ENCODE peak calls at places on chromosomes 3 and 15, in four cellular contexts. L is HepG2, K is SK-N-SH, F is GM12878. J is an unnamed sample.

GRCh38 chr3:196193738-196194541 is 17.3 kb downstream of the ZDHHC19 start:
- DNase-seq in L (no peak), K (peak; percentile 83), F (no peak), J (peak; percentile 57)

GRCh38 chr3:126524429-126524988 is 554 bp downstream of the CHST13 start:
- DNase-seq in L (peak; percentile 69), K (peak; percentile 86), F (no peak), J (peak; percentile 32)

GRCh38 chr15:42846647-42847046 is 73.9 kb downstream of the TTBK2 start:
- DNase-seq in L (no peak), K (no peak), F (no peak), J (no peak)

GRCh38 chr3:39750677-39751076 is 58.7 kb upstream of the MYRIP start:
- DNase-seq in L (no peak), K (no peak), F (no peak), J (no peak)

GRCh38 chr3:20930034-20930433 is 744.0 kb upstream of the SGO1 start:
- DNase-seq in L (no peak), K (peak; percentile 10), F (no peak), J (peak; percentile 19)

GRCh38 chr3:85783331-85783730 is 824.5 kb downstream of the CADM2 start:
- DNase-seq in L (no peak), K (no peak), F (no peak), J (no peak)

GRCh38 chr3:139534992-139535879 is 4.3 kb downstream of the RBP1 start:
- DNase-seq in L (peak; percentile 44), K (peak; percentile 77), F (no peak), J (peak; percentile 60)

GRCh38 chr3:89113887-89114840 is 6.7 kb downstream of the EPHA3 start:
- DNase-seq in L (peak; percentile 20), K (peak; percentile 37), F (no peak), J (no peak)

GRCh38 chr3:10335190-10335738 is 14.4 kb upstream of the SEC13 start:
- DNase-seq in L (no peak), K (no peak), F (no peak), J (no peak)

GRCh38 chr3:12138044-12138443 is 20.7 kb downstream of the TIMP4 start:
- DNase-seq in L (no peak), K (no peak), F (no peak), J (peak; percentile 28)

GRCh38 chr15:101359365-101359947 is 64.4 kb upstream of the SNRPA1 start:
- DNase-seq in L (no peak), K (no peak), F (no peak), J (no peak)

GRCh38 chr3:96012941-96013340 is 801.5 kb upstream of the EPHA6 start:
- DNase-seq in L (no peak), K (no peak), F (no peak), J (no peak)

GRCh38 chr3:20316238-20316637 is 130.2 kb upstream of the SGO1 start:
- DNase-seq in L (no peak), K (no peak), F (no peak), J (no peak)

GRCh38 chr3:140351466-140351865 is 326.4 kb upstream of the TRIM42 start:
- DNase-seq in L (no peak), K (no peak), F (no peak), J (no peak)

GRCh38 chr3:5428607-5429516 is 241.4 kb downstream of the EDEM1 start:
- DNase-seq in L (no peak), K (no peak), F (peak; percentile 77), J (peak; percentile 94)

GRCh38 chr3:127418560-127419099 is 130.8 kb upstream of the PRR20G start:
- DNase-seq in L (no peak), K (no peak), F (no peak), J (no peak)

GRCh38 chr15:71385469-71385868 is 270.2 kb downstream of the THSD4 start:
- DNase-seq in L (no peak), K (no peak), F (no peak), J (no peak)

GRCh38 chr3:3178498-3179328 is 778 bp downstream of the CRBN start:
- DNase-seq in L (no peak), K (no peak), F (no peak), J (no peak)

GRCh38 chr3:155701882-155702465 is 42.9 kb downstream of the PLCH1 start:
- DNase-seq in L (peak; percentile 62), K (peak; percentile 43), F (no peak), J (peak; percentile 34)

GRCh38 chr3:133570139-133570936 is 3.1 kb upstream of the CDV3 start:
- DNase-seq in L (peak; percentile 78), K (no peak), F (no peak), J (no peak)

GRCh38 chr15:81923561-81924350 is 122.1 kb downstream of the MEX3B start:
- DNase-seq in L (no peak), K (no peak), F (no peak), J (no peak)

GRCh38 chr3:65019412-65020093 is 331.8 kb upstream of the ADAMTS9 start:
- DNase-seq in L (no peak), K (no peak), F (no peak), J (no peak)

GRCh38 chr15:91982401-91982800 is 128.9 kb downstream of the SLCO3A1 start:
- DNase-seq in L (no peak), K (no peak), F (no peak), J (no peak)

GRCh38 chr3:177934001-177934891 is 602.0 kb upstream of the KCNMB2 start:
- DNase-seq in L (peak; percentile 14), K (no peak), F (no peak), J (no peak)

GRCh38 chr15:40721716-40722115 is 26.7 kb downstream of the RAD51 start:
- DNase-seq in L (no peak), K (no peak), F (no peak), J (no peak)

GRCh38 chr3:23051240-23052140 is 151.6 kb upstream of the UBE2E2 start:
- DNase-seq in L (no peak), K (no peak), F (no peak), J (no peak)

GRCh38 chr3:4805662-4806061 is 173.6 kb upstream of the BHLHE40 start:
- DNase-seq in L (no peak), K (no peak), F (no peak), J (no peak)

GRCh38 chr3:123755085-123755484 is 129.0 kb downstream of the MYLK start:
- DNase-seq in L (peak; percentile 98), K (no peak), F (no peak), J (no peak)

GRCh38 chr3:11989383-11990050 is 14.7 kb upstream of the SYN2 start:
- DNase-seq in L (no peak), K (no peak), F (no peak), J (peak; percentile 50)

GRCh38 chr15:71302861-71303410 is 187.7 kb downstream of the THSD4 start:
- DNase-seq in L (no peak), K (no peak), F (no peak), J (no peak)

GRCh38 chr3:10467204-10467603 is 38.2 kb downstream of the ATP2B2 start:
- DNase-seq in L (no peak), K (no peak), F (no peak), J (no peak)

GRCh38 chr3:6120786-6121185 is 740.1 kb upstream of the GRM7 start:
- DNase-seq in L (no peak), K (no peak), F (no peak), J (no peak)

GRCh38 chr3:147360936-147361670 is 45.2 kb downstream of the ZIC4 start:
- DNase-seq in L (no peak), K (peak; percentile 62), F (no peak), J (no peak)

GRCh38 chr3:58526124-58526957 is 10.6 kb downstream of the ACOX2 start:
- DNase-seq in L (peak; percentile 88), K (no peak), F (no peak), J (no peak)

GRCh38 chr15:45780352-45780751 is 145.5 kb downstream of the SQOR start:
- DNase-seq in L (no peak), K (no peak), F (no peak), J (no peak)

GRCh38 chr15:94206463-94207167 is 24.7 kb upstream of the MCTP2 start:
- DNase-seq in L (no peak), K (no peak), F (no peak), J (no peak)
- TF ChIP-seq NFIC in L (no peak), K (no peak), F (no peak), J (no peak)

DNA sequence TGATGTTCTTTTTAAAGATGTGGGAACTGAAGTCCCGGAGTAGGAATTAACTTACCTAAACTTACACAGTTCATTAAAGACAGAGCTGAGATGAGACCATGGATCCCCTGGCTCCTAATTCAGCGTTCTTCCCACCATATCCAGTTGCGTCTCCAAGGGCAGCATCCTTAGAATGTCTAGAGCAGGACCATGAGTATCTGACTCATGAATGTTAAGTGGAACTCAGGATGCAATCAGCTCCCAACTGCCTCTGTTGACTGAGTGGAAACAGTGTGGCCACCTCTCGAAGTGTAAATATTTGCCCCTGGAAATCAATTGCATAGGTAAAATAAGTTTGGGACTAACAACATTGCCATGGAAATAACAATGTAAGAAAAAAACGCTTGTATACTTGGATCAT is 2.5 kb downstream of the SNTN start:
- DNase-seq in L (no peak), K (no peak), F (no peak), J (no peak)
- H2AFZ ChIP-seq in L (no peak overlapping the region), K (no peak overlapping the region), F (no peak overlapping the region), J (no peak overlapping the region)

GRCh38 chr3:37730383-37730782 is 131.3 kb upstream of the CTDSPL start:
- DNase-seq in L (peak; percentile 32), K (no peak), F (no peak), J (no peak)

GRCh38 chr3:37731895-37732294 is 129.8 kb upstream of the CTDSPL start:
- DNase-seq in L (no peak), K (no peak), F (no peak), J (no peak)

GRCh38 chr3:37730825-37731224 is 130.9 kb upstream of the CTDSPL start:
- DNase-seq in L (no peak), K (no peak), F (no peak), J (no peak)

GRCh38 chr3:37726445-37727000 is 135.2 kb upstream of the CTDSPL start:
- DNase-seq in L (no peak), K (no peak), F (no peak), J (no peak)

DNA sequence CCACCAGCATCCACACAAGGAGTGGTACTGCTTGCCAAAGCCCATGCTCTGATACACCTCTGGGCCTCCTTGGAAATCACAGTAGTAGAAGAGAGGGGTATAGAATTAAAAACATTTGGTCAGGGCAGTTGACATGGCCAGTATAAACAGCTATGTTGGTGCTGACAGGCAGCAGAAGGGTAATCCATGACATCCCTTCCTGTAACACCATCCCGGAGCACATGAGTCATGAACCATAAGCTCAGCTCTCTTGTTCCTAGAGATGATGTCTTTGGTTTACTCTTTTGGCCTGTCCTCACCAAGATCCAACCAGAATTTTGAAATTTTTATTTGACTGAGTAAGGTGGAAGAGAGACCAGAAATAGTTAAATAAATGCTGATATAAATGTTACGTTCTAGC is 132.6 kb upstream of the CTDSPL start:
- DNase-seq in L (no peak), K (no peak), F (no peak), J (no peak)
- TF ChIP-seq SIN3A in L (no peak), K (no peak), F (no peak), J (no peak)

DNA sequence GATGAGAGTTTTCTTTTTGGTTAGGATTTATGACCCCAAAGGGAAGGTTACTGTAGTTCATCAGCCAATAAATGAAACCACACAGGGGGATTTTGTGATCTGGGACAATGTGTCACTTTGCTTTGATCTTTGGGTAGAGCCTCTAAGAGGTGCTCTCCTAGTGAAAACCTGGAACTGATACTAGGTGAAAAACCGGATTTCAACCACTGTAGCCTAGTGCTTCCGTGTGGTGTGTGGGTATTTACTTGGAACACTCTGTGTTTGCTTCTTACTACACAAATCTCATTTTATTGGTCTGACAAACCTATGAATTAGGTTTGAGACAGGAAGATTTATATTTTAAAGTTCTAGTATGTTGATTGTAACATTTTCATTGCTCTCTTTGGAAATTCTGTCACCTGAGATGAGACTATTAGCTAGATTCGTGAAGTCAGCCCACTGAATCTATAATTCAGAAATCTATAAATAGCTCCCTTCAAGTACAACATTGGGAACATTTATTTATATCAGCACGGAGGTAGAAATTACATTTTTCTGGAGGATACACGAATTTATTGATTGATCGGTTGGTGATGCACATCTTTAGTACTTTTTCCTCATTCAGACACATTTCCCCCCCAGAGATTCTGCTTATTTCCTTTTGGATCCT is 119.8 kb downstream of the AKAP13 start:
- DNase-seq in L (no peak), K (no peak), F (no peak), J (no peak)
- TF ChIP-seq NFIC in L (no peak), K (no peak), F (peak; percentile 81), J (no peak)

J was measured in K562.